ENCODE peak calls at places on chromosomes 3 and 15, in eight cellular contexts. I, M, H, F, D, O, G and A are unnamed samples.

GRCh38 chr15:64912926-64913325 is 1.2 kb downstream of the ANKDD1A start:
- DNase-seq in D (no peak), O (no peak), G (no peak), I (no peak), H (no peak), F (no peak), M (no peak), A (no peak)

GRCh38 chr15:100566850-100567249 is 35.1 kb downstream of the LINS1 start:
- DNase-seq in I (no peak), D (no peak), M (no peak), O (no peak), G (no peak), H (no peak), F (no peak), A (no peak)

GRCh38 chr3:14555835-14556234 is 15.7 kb upstream of the GRIP2 start:
- DNase-seq in I (no peak), G (no peak), F (peak; percentile 38), H (no peak), O (no peak), D (no peak), M (no peak), A (no peak)

GRCh38 chr3:184134746-184135148 is 411 bp upstream of the EIF2B5 start:
- DNase-seq in H (no peak), M (no peak), I (no peak), D (no peak), G (no peak), O (no peak), F (no peak), A (no peak)

GRCh38 chr3:188486126-188486525 is 332.2 kb downstream of the LPP start:
- DNase-seq in M (no peak), F (no peak), O (no peak), H (no peak), G (no peak), D (no peak), I (peak; percentile 7), A (no peak)

GRCh38 chr3:5136619-5137429 is 14.7 kb downstream of the ARL8B start:
- DNase-seq in H (peak; percentile 32), O (no peak), D (no peak), I (peak; percentile 16), M (peak; percentile 67), G (peak; percentile 67), F (no peak), A (no peak)

GRCh38 chr3:174016186-174016585 is 618.6 kb downstream of the NLGN1 start:
- DNase-seq in D (no peak), F (no peak), M (no peak), O (no peak), I (peak; percentile 73), G (peak; percentile 76), H (no peak), A (no peak)

GRCh38 chr15:42498212-42499038 is 3.0 kb downstream of the SNAP23 start:
- DNase-seq in F (no peak), O (no peak), D (no peak), M (no peak), I (no peak), H (no peak), G (no peak), A (no peak)

GRCh38 chr3:187616307-187616939 is 53.8 kb downstream of the SST start:
- DNase-seq in F (peak; percentile 79), H (peak; percentile 27), G (peak; percentile 63), D (peak; percentile 46), I (peak; percentile 56), M (peak; percentile 36), O (peak; percentile 19), A (peak; percentile 69)

GRCh38 chr15:72936691-72937679 is 115.3 kb upstream of the NEO1 start:
- DNase-seq in I (no peak), O (no peak), F (no peak), D (no peak), M (no peak), G (no peak), H (no peak), A (no peak)

GRCh38 chr3:152257246-152258074 is 11.3 kb upstream of the MBNL1 start:
- DNase-seq in H (no peak), F (no peak), O (no peak), I (no peak), G (no peak), M (peak; percentile 71), D (no peak), A (peak; percentile 11)

GRCh38 chr3:136261826-136262225 is 11.7 kb downstream of the PCCB start:
- DNase-seq in M (no peak), O (no peak), G (no peak), H (no peak), D (no peak), F (no peak), I (no peak), A (no peak)

GRCh38 chr3:172675371-172676193 is 35.3 kb downstream of the NCEH1 start:
- DNase-seq in I (peak; percentile 57), G (peak; percentile 66), O (no peak), D (peak; percentile 26), M (peak; percentile 43), F (peak; percentile 48), H (no peak), A (no peak)

GRCh38 chr3:114861666-114862065 is 285.4 kb downstream of the ZBTB20 start:
- DNase-seq in G (no peak), I (no peak), M (no peak), D (no peak), O (no peak), F (no peak), H (no peak), A (no peak)